ENCODE peak calls at places on chromosomes 5 and 9, in nine cellular contexts. P is colonic mucosa, S is astrocyte of the spinal cord, I is AG04449, T is GM10248, K is epithelial cell of esophagus, Z is breast epithelium, A is HepG2, V is astrocyte. O is an unnamed sample.

GRCh38 chr5:74895906-74896305 is 29.7 kb upstream of the FAM169A start:
- DNase-seq in T (no peak), A (no peak), Z (no peak), V (peak), S (peak), P (no peak), I (peak), K (peak), O (no peak)

GRCh38 chr9:14315754-14316573 is 2.0 kb upstream of the NFIB start:
- DNase-seq in K (no peak), Z (no peak), P (peak), S (peak), V (no peak), T (peak), A (no peak), I (no peak), O (peak)

GRCh38 chr5:138936225-138936967 is 61.3 kb upstream of the LRRTM2 start:
- DNase-seq in K (no peak), Z (no peak), A (no peak), S (no peak), I (no peak), V (no peak), P (no peak), T (no peak), O (no peak)

GRCh38 chr5:40781843-40782409 is 16.2 kb downstream of the PRKAA1 start:
- DNase-seq in V (peak), P (no peak), A (no peak), K (no peak), T (no peak), I (no peak), S (peak), Z (no peak), O (no peak)

GRCh38 chr5:129593525-129593924 is 133.4 kb downstream of the ADAMTS19 start:
- DNase-seq in S (no peak), V (peak), P (no peak), T (no peak), Z (no peak), A (no peak), K (peak), I (no peak), O (no peak)

GRCh38 chr5:179746872-179747271 is 14.2 kb downstream of the MAML1 start:
- DNase-seq in Z (no peak), A (no peak), I (no peak), V (no peak), S (no peak), P (no peak), T (no peak), K (no peak), O (no peak)

GRCh38 chr5:88556415-88556814 is 287.8 kb upstream of the TMEM161B start:
- DNase-seq in T (no peak), V (peak), P (no peak), K (no peak), A (no peak), I (no peak), Z (no peak), S (no peak), O (no peak)

GRCh38 chr5:64872044-64872443 is 103.3 kb downstream of the CWC27 start:
- DNase-seq in I (no peak), A (no peak), P (no peak), K (peak), S (no peak), Z (no peak), V (peak), T (no peak), O (no peak)

GRCh38 chr5:9780501-9780900 is 150.3 kb upstream of the TAS2R1 start:
- DNase-seq in S (no peak), V (no peak), P (no peak), I (no peak), A (no peak), K (no peak), Z (no peak), T (no peak), O (no peak)

GRCh38 chr5:128356011-128356410 is 182.0 kb downstream of the FBN2 start:
- DNase-seq in Z (no peak), A (no peak), K (no peak), S (no peak), I (no peak), T (no peak), P (no peak), V (no peak), O (no peak)

GRCh38 chr5:146203872-146204192 is 427 bp downstream of the RBM27 start:
- DNase-seq in T (no peak), I (no peak), A (no peak), V (no peak), Z (no peak), K (no peak), S (no peak), P (no peak), O (no peak)

GRCh38 chr5:21070871-21071270 is 1082.9 kb upstream of the CDH18 start:
- DNase-seq in I (no peak), K (no peak), A (no peak), V (no peak), Z (no peak), P (no peak), T (no peak), S (no peak), O (no peak)

GRCh38 chr9:76433406-76433805 is 25.6 kb upstream of the GCNT1 start:
- DNase-seq in Z (no peak), A (no peak), T (no peak), I (no peak), S (peak), P (no peak), K (no peak), V (no peak), O (no peak)

GRCh38 chr5:139636207-139636792 is 11.8 kb upstream of the CXXC5 start:
- DNase-seq in V (no peak), T (peak), K (peak), S (peak), A (no peak), I (no peak), P (peak), Z (no peak), O (no peak)

GRCh38 chr5:32322882-32323281 is 10.1 kb upstream of the MTMR12 start:
- DNase-seq in S (no peak), I (no peak), Z (no peak), P (no peak), K (no peak), A (no peak), V (no peak), T (no peak), O (no peak)

GRCh38 chr5:32325067-32325466 is 12.3 kb upstream of the MTMR12 start:
- DNase-seq in K (peak), Z (no peak), P (no peak), S (peak), T (peak), V (peak), I (no peak), A (no peak), O (no peak)

GRCh38 chr5:32326216-32326772 is 13.6 kb upstream of the MTMR12 start:
- DNase-seq in V (peak), P (no peak), I (no peak), T (no peak), S (peak), K (no peak), Z (no peak), A (no peak), O (no peak)

GRCh38 chr5:32325616-32326015 is 12.9 kb upstream of the MTMR12 start:
- DNase-seq in Z (no peak), A (no peak), P (no peak), T (no peak), S (no peak), K (no peak), I (no peak), V (no peak), O (no peak)

GRCh38 chr5:32323741-32324140 is 11.0 kb upstream of the MTMR12 start:
- DNase-seq in A (no peak), T (no peak), K (no peak), Z (no peak), S (no peak), I (no peak), V (no peak), P (no peak), O (no peak)
- TF ChIP-seq CTCF in A (no peak), T (no peak), K (no peak), Z (no peak), S (no peak), I (no peak), V (no peak), P (no peak), O (no peak)

DNA sequence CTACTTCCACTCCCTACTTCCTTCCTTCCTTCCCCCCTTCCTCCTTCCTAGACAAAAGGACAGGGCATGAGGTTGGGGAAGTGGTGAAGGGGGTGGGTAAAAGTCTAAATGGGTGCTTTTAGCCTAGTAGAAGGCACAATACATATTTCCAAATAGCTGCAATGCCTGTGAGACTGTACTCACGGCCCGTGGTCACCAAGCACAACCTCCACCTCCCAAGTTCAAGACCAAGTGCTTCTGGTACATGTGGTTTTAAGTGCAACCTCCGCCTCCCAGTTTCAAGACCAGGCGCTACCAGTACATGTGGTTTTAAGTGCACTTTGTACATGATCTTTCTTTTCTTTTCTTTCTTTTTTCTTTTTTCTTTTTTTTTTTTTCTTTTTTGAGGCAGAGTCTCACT is 14.5 kb upstream of the NTNG2 start:
- DNase-seq in V (no peak), Z (no peak), A (no peak), T (no peak), P (no peak), K (no peak), I (no peak), S (no peak), O (no peak)
- TF ChIP-seq CTCF in V (no peak), Z (no peak), A (no peak), T (no peak), P (no peak), K (no peak), I (no peak), S (no peak), O (no peak)

GRCh38 chr9:90088411-90088810 is 483.6 kb downstream of the GADD45G start:
- DNase-seq in T (no peak), V (no peak), A (no peak), S (no peak), P (no peak), K (no peak), I (no peak), Z (no peak), O (no peak)
- TF ChIP-seq CTCF in T (no peak), V (no peak), A (no peak), S (no peak), P (no peak), K (no peak), I (no peak), Z (no peak), O (no peak)

DNA sequence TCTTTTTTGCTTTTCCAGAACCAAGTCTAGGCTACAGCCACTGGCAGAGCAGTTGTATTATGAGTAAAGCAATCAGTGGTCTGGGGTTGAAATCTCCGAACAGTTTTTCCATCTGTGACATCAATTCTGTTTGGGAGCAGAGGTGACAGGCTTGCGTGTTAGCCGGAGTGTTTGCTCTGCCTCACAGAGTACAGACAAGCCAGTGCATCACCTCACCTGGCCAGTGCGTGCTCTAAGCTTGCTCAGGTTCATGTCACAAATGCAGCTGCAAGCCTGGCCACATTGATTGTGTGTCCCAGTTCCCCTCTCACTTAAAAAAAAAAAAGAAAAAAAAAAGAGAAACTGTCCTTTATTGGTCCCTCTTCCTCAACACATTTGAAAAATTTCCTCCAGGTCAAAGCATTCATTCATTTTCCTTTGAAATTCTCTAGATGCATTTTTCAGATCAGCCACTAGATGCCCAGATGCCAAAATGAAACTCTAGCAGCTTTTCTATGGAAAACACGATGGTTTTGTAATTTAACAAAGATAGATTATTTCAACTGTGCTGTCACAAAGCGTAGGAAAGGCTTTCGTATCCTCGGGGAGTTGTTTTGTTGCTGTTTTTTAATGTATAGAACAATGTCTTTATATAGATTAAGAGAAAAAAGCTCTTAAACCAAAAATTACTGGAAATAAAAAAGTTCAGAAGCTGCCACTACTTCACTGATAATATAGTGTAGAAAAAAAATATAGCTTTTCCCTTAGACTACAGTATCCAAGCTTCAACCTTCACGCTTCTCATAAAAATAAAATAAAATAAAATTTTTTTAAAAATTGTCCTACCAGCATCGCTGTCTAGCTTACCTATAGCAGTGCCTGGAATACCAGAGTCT is 585.5 kb downstream of the TLE1 start:
- DNase-seq in Z (no peak), I (no peak), T (no peak), A (no peak), K (no peak), S (peak), V (no peak), P (no peak), O (no peak)
- TF ChIP-seq CTCF in Z (no peak), I (peak), T (no peak), A (no peak), K (peak), S (peak), V (peak), P (no peak), O (peak)

GRCh38 chr5:96088676-96089075 is 127.0 kb upstream of the ELL2 start:
- DNase-seq in P (no peak), S (no peak), T (no peak), Z (no peak), V (no peak), K (no peak), I (no peak), A (no peak), O (no peak)
- TF ChIP-seq CTCF in P (no peak), S (no peak), T (no peak), Z (no peak), V (no peak), K (no peak), I (no peak), A (no peak), O (no peak)

GRCh38 chr9:130846487-130847305 is 11.6 kb downstream of the ABL1 start:
- DNase-seq in K (peak), Z (no peak), P (no peak), S (peak), I (no peak), A (no peak), V (peak), T (no peak), O (no peak)

GRCh38 chr9:130845901-130846381 is 10.9 kb downstream of the ABL1 start:
- DNase-seq in Z (no peak), S (peak), A (no peak), P (no peak), K (no peak), V (peak), I (no peak), T (no peak), O (no peak)

GRCh38 chr9:130845254-130845653 is 10.2 kb downstream of the ABL1 start:
- DNase-seq in T (no peak), I (no peak), P (no peak), S (no peak), K (no peak), V (no peak), A (no peak), Z (no peak), O (no peak)

GRCh38 chr9:130849356-130849755 is 14.3 kb downstream of the ABL1 start:
- DNase-seq in P (no peak), Z (no peak), I (no peak), K (no peak), V (no peak), A (no peak), S (no peak), T (no peak), O (no peak)

GRCh38 chr9:130847306-130848217 is 12.5 kb downstream of the ABL1 start:
- DNase-seq in T (no peak), K (peak), Z (no peak), I (peak), V (peak), S (peak), A (peak), P (peak), O (no peak)
- TF ChIP-seq CTCF in T (no peak), K (peak), Z (peak), I (peak), V (peak), S (peak), A (no peak), P (no peak), O (no peak)

GRCh38 chr5:36751881-36752280 is 124.7 kb upstream of the NIPBL start:
- DNase-seq in A (no peak), S (no peak), Z (no peak), V (no peak), I (no peak), T (no peak), P (no peak), K (no peak), O (no peak)
- TF ChIP-seq CTCF in A (no peak), S (peak), Z (no peak), V (no peak), I (no peak), T (no peak), P (no peak), K (peak), O (no peak)